ENCODE peak calls at places on chromosomes 1 and 21, in eight cellular contexts. One of them, this sample, is unnamed. For H3K4me1, the result is how much of the 10 kb centered on the place peaks cover.

GRCh38 chr1:23913212-23913880 is at the start of gene CNR2:
- DNase-seq in right cardiac atrium: no peak
- DNase-seq in colonic mucosa: no peak
- DNase-seq in IMR-90: no peak
- DNase-seq in lung: no peak
- DNase-seq in CD8-positive, alpha-beta T cell: peak
- DNase-seq in neural progenitor cell: no peak
- DNase-seq in cardiac muscle cell: no peak
- DNase-seq in this sample: no peak

GRCh38 chr1:58618303-58618702 is 41.3 kb upstream of the TACSTD2 start:
- DNase-seq in neural progenitor cell: no peak
- DNase-seq in CD8-positive, alpha-beta T cell: no peak
- DNase-seq in colonic mucosa: no peak
- DNase-seq in IMR-90: peak
- DNase-seq in lung: peak
- DNase-seq in right cardiac atrium: no peak
- DNase-seq in cardiac muscle cell: no peak
- DNase-seq in this sample: peak

GRCh38 chr1:158145173-158145719 is 35.4 kb upstream of the CD1D start:
- DNase-seq in cardiac muscle cell: no peak
- DNase-seq in CD8-positive, alpha-beta T cell: no peak
- DNase-seq in IMR-90: peak
- DNase-seq in neural progenitor cell: no peak
- DNase-seq in colonic mucosa: no peak
- DNase-seq in right cardiac atrium: peak
- DNase-seq in lung: no peak
- DNase-seq in this sample: no peak

GRCh38 chr1:8408151-8408839 is 90.4 kb downstream of the SLC45A1 start:
- DNase-seq in cardiac muscle cell: no peak
- DNase-seq in lung: peak
- DNase-seq in IMR-90: peak
- DNase-seq in CD8-positive, alpha-beta T cell: no peak
- DNase-seq in colonic mucosa: peak
- DNase-seq in neural progenitor cell: peak
- DNase-seq in right cardiac atrium: peak
- DNase-seq in this sample: no peak

GRCh38 chr1:17873007-17873675 is 118.0 kb downstream of the ACTL8 start:
- DNase-seq in right cardiac atrium: no peak
- DNase-seq in IMR-90: no peak
- DNase-seq in lung: no peak
- DNase-seq in CD8-positive, alpha-beta T cell: no peak
- DNase-seq in colonic mucosa: no peak
- DNase-seq in cardiac muscle cell: no peak
- DNase-seq in neural progenitor cell: no peak
- DNase-seq in this sample: no peak

GRCh38 chr1:39642796-39643195 is 3.4 kb upstream of the HEYL start:
- DNase-seq in IMR-90: peak
- DNase-seq in CD8-positive, alpha-beta T cell: no peak
- DNase-seq in lung: no peak
- DNase-seq in cardiac muscle cell: no peak
- DNase-seq in right cardiac atrium: no peak
- DNase-seq in neural progenitor cell: no peak
- DNase-seq in colonic mucosa: no peak
- DNase-seq in this sample: peak

GRCh38 chr21:38925923-38926322 is 120.2 kb downstream of the ETS2 start:
- DNase-seq in lung: peak
- DNase-seq in right cardiac atrium: peak
- DNase-seq in cardiac muscle cell: peak
- DNase-seq in CD8-positive, alpha-beta T cell: no peak
- DNase-seq in colonic mucosa: no peak
- DNase-seq in neural progenitor cell: no peak
- DNase-seq in IMR-90: peak
- DNase-seq in this sample: peak

GRCh38 chr1:214570442-214570841 is 19.0 kb upstream of the PTPN14 start:
- DNase-seq in colonic mucosa: no peak
- DNase-seq in cardiac muscle cell: no peak
- DNase-seq in CD8-positive, alpha-beta T cell: no peak
- DNase-seq in right cardiac atrium: no peak
- DNase-seq in lung: no peak
- DNase-seq in IMR-90: peak
- DNase-seq in neural progenitor cell: no peak
- DNase-seq in this sample: no peak

GRCh38 chr1:228063251-228064191 is 19.0 kb upstream of the ARF1 start:
- DNase-seq in CD8-positive, alpha-beta T cell: no peak
- DNase-seq in colonic mucosa: no peak
- DNase-seq in cardiac muscle cell: no peak
- DNase-seq in IMR-90: no peak
- DNase-seq in neural progenitor cell: no peak
- DNase-seq in right cardiac atrium: no peak
- DNase-seq in lung: no peak
- DNase-seq in this sample: no peak

GRCh38 chr1:1419812-1420653 is 1.0 kb downstream of the ANKRD65 start:
- DNase-seq in right cardiac atrium: peak
- DNase-seq in CD8-positive, alpha-beta T cell: no peak
- DNase-seq in colonic mucosa: no peak
- DNase-seq in IMR-90: no peak
- DNase-seq in neural progenitor cell: peak
- DNase-seq in cardiac muscle cell: no peak
- DNase-seq in lung: no peak
- DNase-seq in this sample: no peak

GRCh38 chr1:60906039-60906438 is 176.3 kb upstream of the NFIA start:
- DNase-seq in cardiac muscle cell: no peak
- DNase-seq in IMR-90: no peak
- DNase-seq in lung: no peak
- DNase-seq in CD8-positive, alpha-beta T cell: no peak
- DNase-seq in right cardiac atrium: no peak
- DNase-seq in neural progenitor cell: no peak
- DNase-seq in colonic mucosa: no peak
- DNase-seq in this sample: no peak
- H3K27ac ChIP-seq in cardiac muscle cell: no peak
- H3K27ac ChIP-seq in IMR-90: no peak
- H3K27ac ChIP-seq in lung: no peak
- H3K27ac ChIP-seq in CD8-positive, alpha-beta T cell: no peak
- H3K27ac ChIP-seq in right cardiac atrium: no peak
- H3K27ac ChIP-seq in neural progenitor cell: no peak
- H3K27ac ChIP-seq in colonic mucosa: no peak
- H3K27ac ChIP-seq in this sample: no peak

GRCh38 chr1:174913225-174913903 is 86.4 kb upstream of the CACYBP start:
- DNase-seq in lung: no peak
- DNase-seq in right cardiac atrium: no peak
- DNase-seq in cardiac muscle cell: no peak
- DNase-seq in colonic mucosa: no peak
- DNase-seq in CD8-positive, alpha-beta T cell: no peak
- DNase-seq in neural progenitor cell: no peak
- DNase-seq in IMR-90: no peak
- DNase-seq in this sample: no peak

GRCh38 chr1:174920093-174920492 is 79.7 kb upstream of the CACYBP start:
- DNase-seq in lung: no peak
- DNase-seq in cardiac muscle cell: no peak
- DNase-seq in colonic mucosa: no peak
- DNase-seq in IMR-90: no peak
- DNase-seq in right cardiac atrium: no peak
- DNase-seq in neural progenitor cell: no peak
- DNase-seq in CD8-positive, alpha-beta T cell: no peak
- DNase-seq in this sample: no peak

GRCh38 chr1:174912243-174912642 is 87.5 kb upstream of the CACYBP start:
- DNase-seq in CD8-positive, alpha-beta T cell: no peak
- DNase-seq in colonic mucosa: no peak
- DNase-seq in cardiac muscle cell: no peak
- DNase-seq in neural progenitor cell: no peak
- DNase-seq in right cardiac atrium: no peak
- DNase-seq in lung: no peak
- DNase-seq in IMR-90: no peak
- DNase-seq in this sample: no peak

GRCh38 chr1:174911626-174912025 is 88.1 kb upstream of the CACYBP start:
- DNase-seq in CD8-positive, alpha-beta T cell: no peak
- DNase-seq in lung: no peak
- DNase-seq in colonic mucosa: no peak
- DNase-seq in cardiac muscle cell: no peak
- DNase-seq in neural progenitor cell: no peak
- DNase-seq in right cardiac atrium: no peak
- DNase-seq in IMR-90: no peak
- DNase-seq in this sample: no peak

DNA sequence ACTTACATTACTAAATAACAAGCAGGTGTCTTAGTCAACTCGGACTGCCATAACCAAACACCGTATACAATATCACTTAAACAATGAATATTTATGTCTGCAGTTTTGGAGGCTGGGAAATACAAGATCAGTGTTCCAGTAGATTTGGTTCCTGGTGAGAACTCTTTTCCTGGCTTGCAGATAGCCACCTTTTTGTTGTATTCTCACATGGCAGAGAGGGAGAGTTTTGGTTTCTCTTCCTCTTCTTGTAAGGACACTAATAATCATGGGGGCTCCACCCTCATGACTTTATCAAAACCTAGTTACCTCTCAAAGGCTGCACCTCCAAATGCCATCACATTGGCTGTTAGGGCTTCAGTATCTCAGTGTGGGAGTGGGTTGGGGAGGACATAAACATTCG is 82.9 kb upstream of the CACYBP start:
- DNase-seq in CD8-positive, alpha-beta T cell: no peak
- DNase-seq in cardiac muscle cell: no peak
- DNase-seq in colonic mucosa: no peak
- DNase-seq in neural progenitor cell: no peak
- DNase-seq in lung: no peak
- DNase-seq in right cardiac atrium: no peak
- DNase-seq in IMR-90: no peak
- DNase-seq in this sample: no peak
- H3K4me3 ChIP-seq in CD8-positive, alpha-beta T cell: no peak
- H3K4me3 ChIP-seq in cardiac muscle cell: no peak
- H3K4me3 ChIP-seq in colonic mucosa: no peak
- H3K4me3 ChIP-seq in neural progenitor cell: no peak
- H3K4me3 ChIP-seq in lung: no peak
- H3K4me3 ChIP-seq in right cardiac atrium: no peak
- H3K4me3 ChIP-seq in IMR-90: no peak
- H3K4me3 ChIP-seq in this sample: no peak

GRCh38 chr1:7255303-7256058 is 470.2 kb downstream of the CAMTA1 start:
- DNase-seq in CD8-positive, alpha-beta T cell: no peak
- DNase-seq in IMR-90: peak
- DNase-seq in cardiac muscle cell: no peak
- DNase-seq in lung: no peak
- DNase-seq in colonic mucosa: peak
- DNase-seq in neural progenitor cell: no peak
- DNase-seq in right cardiac atrium: no peak
- DNase-seq in this sample: no peak

GRCh38 chr1:7250826-7251800 is 465.9 kb downstream of the CAMTA1 start:
- DNase-seq in cardiac muscle cell: no peak
- DNase-seq in colonic mucosa: peak
- DNase-seq in CD8-positive, alpha-beta T cell: no peak
- DNase-seq in lung: no peak
- DNase-seq in right cardiac atrium: no peak
- DNase-seq in IMR-90: no peak
- DNase-seq in neural progenitor cell: no peak
- DNase-seq in this sample: no peak

GRCh38 chr1:7252411-7253117 is 467.3 kb downstream of the CAMTA1 start:
- DNase-seq in lung: no peak
- DNase-seq in neural progenitor cell: peak
- DNase-seq in colonic mucosa: peak
- DNase-seq in right cardiac atrium: no peak
- DNase-seq in IMR-90: no peak
- DNase-seq in CD8-positive, alpha-beta T cell: no peak
- DNase-seq in cardiac muscle cell: no peak
- DNase-seq in this sample: no peak

GRCh38 chr1:7253988-7254587 is 468.8 kb downstream of the CAMTA1 start:
- DNase-seq in right cardiac atrium: no peak
- DNase-seq in CD8-positive, alpha-beta T cell: no peak
- DNase-seq in IMR-90: no peak
- DNase-seq in lung: no peak
- DNase-seq in neural progenitor cell: no peak
- DNase-seq in cardiac muscle cell: no peak
- DNase-seq in colonic mucosa: peak
- DNase-seq in this sample: no peak

DNA sequence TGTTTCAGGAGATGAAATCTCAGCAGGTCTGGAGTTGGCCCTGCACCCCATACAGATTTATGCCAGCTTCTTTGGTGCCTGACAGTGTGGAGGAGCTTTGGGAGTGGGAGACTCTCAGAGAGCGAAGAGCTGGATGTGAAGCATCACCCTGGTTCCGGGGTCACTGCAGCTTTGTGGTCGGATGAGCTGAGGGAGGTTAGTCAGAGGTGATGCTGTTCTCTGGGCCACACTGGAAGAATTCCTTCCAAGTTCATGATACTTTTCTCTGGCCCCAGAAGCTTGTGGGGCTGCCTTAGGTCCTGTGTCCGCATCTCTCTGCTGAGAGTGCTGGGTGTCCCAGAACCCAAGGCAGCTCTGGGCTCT is 467.8 kb downstream of the CAMTA1 start:
- DNase-seq in colonic mucosa: no peak
- DNase-seq in neural progenitor cell: no peak
- DNase-seq in CD8-positive, alpha-beta T cell: no peak
- DNase-seq in right cardiac atrium: no peak
- DNase-seq in lung: no peak
- DNase-seq in cardiac muscle cell: no peak
- DNase-seq in IMR-90: peak
- DNase-seq in this sample: no peak
- H3K4me1 ChIP-seq in colonic mucosa: under half
- H3K4me1 ChIP-seq in neural progenitor cell: under half
- H3K4me1 ChIP-seq in CD8-positive, alpha-beta T cell: under half
- H3K4me1 ChIP-seq in right cardiac atrium: under half
- H3K4me1 ChIP-seq in lung: under half
- H3K4me1 ChIP-seq in cardiac muscle cell: under half
- H3K4me1 ChIP-seq in IMR-90: under half
- H3K4me1 ChIP-seq in this sample: under half

GRCh38 chr1:96632045-96632664 is 89.4 kb upstream of the PTBP2 start:
- DNase-seq in colonic mucosa: no peak
- DNase-seq in right cardiac atrium: no peak
- DNase-seq in IMR-90: no peak
- DNase-seq in neural progenitor cell: no peak
- DNase-seq in CD8-positive, alpha-beta T cell: no peak
- DNase-seq in lung: no peak
- DNase-seq in cardiac muscle cell: no peak
- DNase-seq in this sample: no peak

GRCh38 chr1:96633695-96634094 is 87.9 kb upstream of the PTBP2 start:
- DNase-seq in colonic mucosa: no peak
- DNase-seq in lung: no peak
- DNase-seq in cardiac muscle cell: no peak
- DNase-seq in IMR-90: no peak
- DNase-seq in CD8-positive, alpha-beta T cell: no peak
- DNase-seq in neural progenitor cell: no peak
- DNase-seq in right cardiac atrium: no peak
- DNase-seq in this sample: peak

DNA sequence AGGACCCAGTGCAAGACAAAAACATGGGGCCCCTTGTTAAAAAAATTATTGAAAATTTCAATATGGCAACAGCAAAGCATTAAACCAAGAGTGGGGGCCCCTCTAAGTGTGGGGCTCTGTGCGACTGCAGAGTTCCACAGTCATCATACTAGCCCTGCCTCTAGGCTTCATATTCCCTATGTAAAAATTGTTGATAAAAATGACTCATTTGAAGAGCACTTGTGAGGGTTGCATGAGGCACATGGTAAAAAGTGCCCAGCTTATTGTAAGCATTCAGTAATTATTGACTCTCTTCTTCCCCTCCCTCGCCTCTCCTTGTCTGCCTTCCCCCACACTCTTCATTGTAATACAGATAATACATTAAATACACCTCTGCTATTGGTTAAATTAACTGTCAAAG is 86.7 kb upstream of the PTBP2 start:
- DNase-seq in colonic mucosa: no peak
- DNase-seq in IMR-90: peak
- DNase-seq in neural progenitor cell: no peak
- DNase-seq in right cardiac atrium: no peak
- DNase-seq in cardiac muscle cell: no peak
- DNase-seq in lung: no peak
- DNase-seq in CD8-positive, alpha-beta T cell: no peak
- DNase-seq in this sample: no peak
- H3K27ac ChIP-seq in colonic mucosa: no peak
- H3K27ac ChIP-seq in IMR-90: no peak
- H3K27ac ChIP-seq in neural progenitor cell: no peak
- H3K27ac ChIP-seq in right cardiac atrium: no peak
- H3K27ac ChIP-seq in cardiac muscle cell: no peak
- H3K27ac ChIP-seq in lung: no peak
- H3K27ac ChIP-seq in CD8-positive, alpha-beta T cell: no peak
- H3K27ac ChIP-seq in this sample: no peak

This sample was measured in SJSA1.